ENCODE peak calls at places on chromosomes 16 and 17, in eight cellular contexts. C is osteocyte; T is IMR-90; W is foreskin fibroblast; R is cardiac muscle cell; O is CD8-positive, alpha-beta T cell; K is nephron progenitor cell; H is A549. P is an unnamed sample.
A peak's percentile ranks its signal among the peaks of the same experiment; 100 is the strongest.

GRCh38 chr17:10668771-10669170 is 11.7 kb upstream of the MYH3 start:
- DNase-seq in T (peak; percentile 83), R (no peak), C (no peak), K (no peak), O (no peak), H (peak; percentile 17), W (peak; percentile 31), P (no peak)

GRCh38 chr17:63221941-63222340 is 224.2 kb downstream of the CYB561 start:
- DNase-seq in O (no peak), T (no peak), H (no peak), C (no peak), R (no peak), K (no peak), W (no peak), P (no peak)

GRCh38 chr16:66621973-66622372 is 17.5 kb downstream of the CMTM3 start:
- DNase-seq in R (no peak), W (no peak), O (no peak), C (no peak), T (no peak), H (no peak), K (no peak), P (no peak)

GRCh38 chr16:66516808-66517585 is 32.9 kb downstream of the TK2 start:
- DNase-seq in K (no peak), T (peak; percentile 99), O (peak; percentile 84), R (no peak), W (peak; percentile 99), H (peak; percentile 99), C (peak; percentile 91), P (peak; percentile 99)

GRCh38 chr16:89785523-89786155 is 30.8 kb downstream of the FANCA start:
- DNase-seq in O (peak; percentile 40), C (no peak), T (no peak), R (no peak), W (no peak), K (no peak), H (no peak), P (no peak)

GRCh38 chr17:58913971-58914769 is 158.5 kb downstream of the PPM1E start:
- DNase-seq in K (no peak), W (peak; percentile 36), T (peak; percentile 51), R (no peak), O (no peak), C (no peak), H (peak; percentile 34), P (peak; percentile 83)

GRCh38 chr17:1810450-1811103 is 19.1 kb downstream of the SMYD4 start:
- DNase-seq in C (no peak), K (no peak), R (no peak), W (no peak), T (no peak), O (no peak), H (no peak), P (no peak)

GRCh38 chr17:62676952-62677596 is 49.6 kb downstream of the MRC2 start:
- DNase-seq in K (no peak), R (no peak), W (no peak), T (no peak), H (no peak), O (no peak), C (no peak), P (no peak)

GRCh38 chr17:33520404-33521032 is 227.4 kb upstream of the ASIC2 start:
- DNase-seq in O (peak; percentile 38), T (peak; percentile 1), C (no peak), R (peak; percentile 71), K (peak; percentile 88), H (peak; percentile 46), W (no peak), P (no peak)

GRCh38 chr16:84788968-84789371 is 30.8 kb upstream of the CRISPLD2 start:
- DNase-seq in T (no peak), H (no peak), R (no peak), K (no peak), O (no peak), C (no peak), W (peak; percentile 98), P (peak; percentile 79)

GRCh38 chr17:44004761-44005526 is 522 bp downstream of the NAGS start:
- DNase-seq in O (no peak), R (peak; percentile 34), K (peak; percentile 42), H (no peak), C (no peak), T (no peak), W (peak; percentile 71), P (no peak)

GRCh38 chr17:44007346-44008204 is 3.2 kb downstream of the NAGS start:
- DNase-seq in C (no peak), O (no peak), R (no peak), H (no peak), W (peak; percentile 41), K (no peak), T (no peak), P (peak; percentile 52)

GRCh38 chr17:44006581-44007345 is 2.3 kb downstream of the NAGS start:
- DNase-seq in R (peak; percentile 98), C (peak; percentile 95), H (peak; percentile 97), K (peak; percentile 99), O (peak; percentile 99), T (peak; percentile 92), W (peak; percentile 99), P (peak; percentile 99)

GRCh38 chr17:44005527-44005864 is 1.1 kb downstream of the NAGS start:
- DNase-seq in H (no peak), W (no peak), O (no peak), K (peak; percentile 30), T (no peak), C (no peak), R (no peak), P (no peak)

DNA sequence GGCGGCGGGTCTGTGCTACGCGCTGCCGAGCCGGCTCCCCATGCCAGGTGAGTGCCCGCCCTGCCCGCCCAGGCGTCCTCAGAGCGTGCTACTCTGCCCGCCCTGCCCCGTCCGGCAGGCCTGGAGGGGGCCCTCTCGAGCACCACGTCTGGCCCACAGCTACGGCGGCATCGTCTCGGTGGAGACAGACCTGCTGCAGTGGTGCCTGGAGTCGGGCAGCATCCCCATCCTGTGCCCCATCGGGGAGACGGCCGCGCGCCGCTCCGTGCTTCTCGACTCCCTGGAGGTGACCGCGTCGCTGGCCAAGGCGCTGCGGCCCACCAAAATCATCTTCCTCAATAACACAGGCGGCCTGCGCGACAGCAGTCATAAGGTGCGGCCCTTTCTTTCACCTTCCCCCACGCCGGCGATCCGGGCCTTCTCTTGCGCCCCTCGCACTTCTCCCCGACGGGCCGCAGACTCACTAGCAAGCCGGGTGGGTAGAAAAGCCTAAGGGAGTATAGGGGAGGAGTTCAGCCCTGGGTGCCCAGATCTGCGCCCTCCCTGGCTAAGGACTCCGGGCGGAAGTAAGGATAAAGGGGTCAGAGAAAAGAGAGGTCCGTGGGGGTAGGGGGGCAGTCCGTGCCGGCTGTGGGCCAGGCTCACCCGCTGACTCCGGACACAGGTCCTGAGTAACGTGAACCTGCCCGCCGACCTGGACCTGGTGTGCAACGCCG is 1.6 kb downstream of the NAGS start:
- DNase-seq in R (peak; percentile 35), O (peak; percentile 37), W (peak; percentile 79), C (no peak), H (peak; percentile 32), T (no peak), K (peak; percentile 46), P (no peak)
- TF ChIP-seq CTCF in R (peak; percentile 15), O (no peak), W (no peak), C (peak; percentile 27), H (no peak), T (no peak), K (peak; percentile 12), P (no peak)

GRCh38 chr16:3259829-3260228 is 3.4 kb upstream of the MEFV start:
- DNase-seq in T (no peak), W (no peak), H (no peak), K (no peak), C (no peak), R (no peak), O (no peak), P (peak; percentile 76)

GRCh38 chr16:3262517-3262916 is 6.1 kb upstream of the MEFV start:
- DNase-seq in T (no peak), C (no peak), W (no peak), R (no peak), O (no peak), K (no peak), H (no peak), P (no peak)

GRCh38 chr16:3266873-3267537 is 10.6 kb upstream of the MEFV start:
- DNase-seq in H (peak; percentile 61), R (peak; percentile 59), T (peak; percentile 35), C (no peak), K (no peak), W (peak; percentile 77), O (no peak), P (peak; percentile 49)

GRCh38 chr16:3268294-3268693 is 11.9 kb upstream of the MEFV start:
- DNase-seq in C (no peak), K (no peak), H (no peak), T (no peak), R (no peak), O (no peak), W (no peak), P (no peak)

GRCh38 chr16:3264137-3265036 is 8.0 kb upstream of the MEFV start:
- DNase-seq in T (peak; percentile 96), H (peak; percentile 94), K (peak; percentile 96), C (peak; percentile 99), O (peak; percentile 98), W (peak; percentile 99), R (peak; percentile 97), P (peak; percentile 98)
- TF ChIP-seq CTCF in T (peak; percentile 35), H (no peak), K (no peak), C (peak; percentile 49), O (no peak), W (no peak), R (peak; percentile 26), P (peak; percentile 43)

GRCh38 chr17:47702391-47702995 is 8.5 kb downstream of the TBKBP1 start:
- DNase-seq in O (no peak), W (no peak), H (no peak), C (no peak), K (no peak), T (no peak), R (no peak), P (no peak)
- TF ChIP-seq CTCF in O (no peak), W (no peak), H (no peak), C (no peak), K (no peak), T (no peak), R (no peak), P (no peak)

GRCh38 chr16:55370762-55371482 is 46.9 kb downstream of the IRX6 start:
- DNase-seq in R (peak; percentile 78), T (peak; percentile 8), W (peak; percentile 73), K (peak; percentile 68), H (peak; percentile 32), C (peak; percentile 87), O (no peak), P (no peak)

GRCh38 chr16:55367301-55367745 is 43.3 kb downstream of the IRX6 start:
- DNase-seq in K (no peak), O (no peak), C (no peak), H (no peak), R (no peak), W (peak; percentile 10), T (no peak), P (no peak)

GRCh38 chr16:55368205-55368604 is 44.2 kb downstream of the IRX6 start:
- DNase-seq in R (no peak), H (no peak), O (no peak), T (no peak), C (no peak), W (no peak), K (no peak), P (no peak)

GRCh38 chr16:55367796-55368195 is 43.8 kb downstream of the IRX6 start:
- DNase-seq in W (peak; percentile 31), O (no peak), K (no peak), H (no peak), T (peak; percentile 20), C (no peak), R (no peak), P (peak; percentile 16)

DNA sequence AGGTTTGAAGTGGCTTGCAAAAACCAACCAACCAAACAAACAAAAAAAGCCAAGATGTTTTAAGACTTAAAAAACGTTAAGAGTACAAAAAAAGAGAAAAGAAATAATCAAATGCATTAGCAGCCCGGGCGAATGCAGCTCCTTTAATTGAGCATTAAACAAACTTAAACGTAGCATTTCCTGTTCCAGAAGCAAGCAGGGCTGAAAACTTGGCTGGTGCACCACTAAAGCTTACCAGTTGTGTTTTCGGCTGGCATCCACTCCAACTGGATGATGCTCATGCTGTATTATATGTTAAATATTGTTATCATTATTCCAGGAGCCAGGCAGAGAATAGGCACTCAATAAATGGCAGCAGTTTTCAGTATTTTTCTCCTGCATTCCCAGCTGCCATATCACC is 45.1 kb downstream of the IRX6 start:
- DNase-seq in W (no peak), R (no peak), C (no peak), K (no peak), T (no peak), O (no peak), H (no peak), P (no peak)
- TF ChIP-seq CTCF in W (no peak), R (no peak), C (no peak), K (no peak), T (no peak), O (no peak), H (no peak), P (no peak)